ENCODE peak calls at places on chromosome 2, in six cellular contexts. V, B, G, I, R and A are unnamed samples. For H3K27me3 and H3K4me1, the result is how much of the 10 kb centered on the place peaks cover.

GRCh38 chr2:96656540-96656939 is 14.0 kb downstream of the FER1L5 start:
- DNase-seq in V (no peak), B (no peak), G (no peak), I (no peak), R (no peak), A (no peak)

GRCh38 chr2:182318466-182319309 is 108.1 kb downstream of the PDE1A start:
- DNase-seq in V (no peak), B (no peak), G (no peak), I (no peak), R (no peak), A (no peak)

GRCh38 chr2:70090706-70091334 is 3.5 kb downstream of the PCBP1 start:
- DNase-seq in V (no peak), B (no peak), G (no peak), I (no peak), R (no peak), A (no peak)

GRCh38 chr2:174025271-174026121 is 60.3 kb upstream of the SP3 start:
- DNase-seq in V (no peak), B (peak), G (no peak), I (peak), R (peak), A (peak)

GRCh38 chr2:53949457-53949856 is 21.3 kb downstream of the PSME4 start:
- DNase-seq in V (no peak), B (no peak), G (no peak), I (no peak), R (no peak), A (no peak)

GRCh38 chr2:130920417-130921030 is 83.8 kb downstream of the ARHGEF4 start:
- DNase-seq in V (peak), B (no peak), G (peak), I (peak), R (no peak), A (peak)

GRCh38 chr2:113175101-113175628 is 1.4 kb downstream of the PSD4 start:
- DNase-seq in V (peak), B (no peak), G (no peak), I (no peak), R (no peak), A (no peak)

GRCh38 chr2:163667064-163667887 is 68.5 kb downstream of the FIGN start:
- DNase-seq in V (no peak), B (no peak), G (peak), I (no peak), R (no peak), A (no peak)

GRCh38 chr2:115160523-115161521 is 718.4 kb downstream of the DPP10 start:
- DNase-seq in V (no peak), B (no peak), G (peak), I (no peak), R (peak), A (no peak)

GRCh38 chr2:71963295-71963694 is 184.4 kb downstream of the CYP26B1 start:
- DNase-seq in V (no peak), B (no peak), G (no peak), I (no peak), R (no peak), A (no peak)

GRCh38 chr2:238024986-238025385 is 35.8 kb upstream of the SCLY start:
- DNase-seq in V (no peak), B (no peak), G (no peak), I (no peak), R (no peak), A (no peak)

GRCh38 chr2:152405206-152406118 is 70.5 kb downstream of the FMNL2 start:
- DNase-seq in V (no peak), B (no peak), G (no peak), I (no peak), R (no peak), A (no peak)

DNA sequence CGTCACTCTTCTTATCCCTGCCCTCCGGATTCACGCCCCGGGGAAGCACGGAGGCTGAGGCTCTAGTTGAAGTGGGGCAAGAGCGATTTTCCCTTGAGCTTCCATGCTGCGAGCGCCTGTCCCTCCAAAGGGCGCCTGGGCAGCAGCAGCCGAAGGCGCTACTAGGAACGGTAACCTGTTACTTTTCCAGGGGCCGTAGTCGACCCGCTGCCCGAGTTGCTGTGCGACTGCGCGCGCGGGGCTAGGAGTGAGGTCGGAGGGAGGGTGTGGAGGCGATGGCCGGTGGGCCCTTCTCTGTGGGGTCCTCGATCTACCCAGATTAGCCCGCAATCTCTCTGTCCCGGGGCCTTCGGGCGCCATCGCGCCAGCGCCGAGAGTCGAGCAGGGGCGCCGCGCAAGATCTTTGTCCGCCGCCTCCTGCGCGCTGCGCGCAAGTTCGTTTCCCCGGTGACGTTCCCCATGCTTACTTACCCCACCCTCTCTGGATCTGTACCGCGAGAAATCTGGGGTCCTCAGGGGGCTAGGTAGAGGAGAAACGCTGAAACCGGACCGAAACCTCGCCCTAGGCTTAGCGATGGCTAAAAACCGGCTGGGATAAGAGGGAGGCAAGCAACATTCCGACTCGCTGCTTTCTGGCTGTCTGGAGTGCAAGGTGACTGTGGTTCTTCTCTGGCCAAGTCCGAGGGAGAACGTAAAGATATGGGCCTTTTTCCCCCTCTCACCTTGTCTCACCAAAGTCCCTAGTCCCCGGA is 736 bp downstream of the GAD1 start:
- DNase-seq in V (no peak), B (no peak), G (peak), I (no peak), R (no peak), A (no peak)
- H3K27me3 ChIP-seq in V (half or more), B (under half), G (half or more), I (under half), R (half or more), A (half or more)

GRCh38 chr2:120729410-120730052 is 6.1 kb upstream of the GLI2 start:
- DNase-seq in V (no peak), B (no peak), G (peak), I (no peak), R (no peak), A (no peak)
- TF ChIP-seq CTCF in V (no peak), B (no peak), G (no peak), I (no peak), R (no peak), A (no peak)

DNA sequence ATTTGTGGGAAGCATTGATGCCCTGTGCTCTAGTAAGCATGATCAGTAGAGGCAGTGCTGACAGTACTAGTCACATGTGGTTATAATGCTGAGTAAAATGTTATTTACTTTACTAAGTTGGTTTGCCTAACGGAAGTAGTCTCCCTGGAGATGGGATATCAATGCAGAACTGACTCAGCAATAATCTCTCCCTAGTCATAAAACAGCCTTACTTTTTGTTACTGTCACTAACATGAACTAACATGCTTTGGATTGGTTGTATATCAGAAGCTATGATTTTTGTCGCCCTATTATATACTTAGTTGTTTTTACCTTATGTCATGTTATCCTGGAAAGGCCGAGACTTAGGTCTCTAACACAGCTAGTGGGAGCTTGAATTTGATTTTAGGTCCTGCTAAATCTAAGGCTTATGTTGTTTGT is 166.6 kb downstream of the MCFD2 start:
- DNase-seq in V (no peak), B (no peak), G (no peak), I (no peak), R (no peak), A (no peak)
- H3K4me1 ChIP-seq in V (under half), B (under half), G (under half), I (half or more), R (under half), A (half or more)

GRCh38 chr2:205665791-205666190 is 16.5 kb upstream of the NRP2 start:
- DNase-seq in V (no peak), B (no peak), G (no peak), I (no peak), R (no peak), A (no peak)
- H3K27me3 ChIP-seq in V (under half), B (under half), G (under half), I (under half), R (under half), A (under half)

DNA sequence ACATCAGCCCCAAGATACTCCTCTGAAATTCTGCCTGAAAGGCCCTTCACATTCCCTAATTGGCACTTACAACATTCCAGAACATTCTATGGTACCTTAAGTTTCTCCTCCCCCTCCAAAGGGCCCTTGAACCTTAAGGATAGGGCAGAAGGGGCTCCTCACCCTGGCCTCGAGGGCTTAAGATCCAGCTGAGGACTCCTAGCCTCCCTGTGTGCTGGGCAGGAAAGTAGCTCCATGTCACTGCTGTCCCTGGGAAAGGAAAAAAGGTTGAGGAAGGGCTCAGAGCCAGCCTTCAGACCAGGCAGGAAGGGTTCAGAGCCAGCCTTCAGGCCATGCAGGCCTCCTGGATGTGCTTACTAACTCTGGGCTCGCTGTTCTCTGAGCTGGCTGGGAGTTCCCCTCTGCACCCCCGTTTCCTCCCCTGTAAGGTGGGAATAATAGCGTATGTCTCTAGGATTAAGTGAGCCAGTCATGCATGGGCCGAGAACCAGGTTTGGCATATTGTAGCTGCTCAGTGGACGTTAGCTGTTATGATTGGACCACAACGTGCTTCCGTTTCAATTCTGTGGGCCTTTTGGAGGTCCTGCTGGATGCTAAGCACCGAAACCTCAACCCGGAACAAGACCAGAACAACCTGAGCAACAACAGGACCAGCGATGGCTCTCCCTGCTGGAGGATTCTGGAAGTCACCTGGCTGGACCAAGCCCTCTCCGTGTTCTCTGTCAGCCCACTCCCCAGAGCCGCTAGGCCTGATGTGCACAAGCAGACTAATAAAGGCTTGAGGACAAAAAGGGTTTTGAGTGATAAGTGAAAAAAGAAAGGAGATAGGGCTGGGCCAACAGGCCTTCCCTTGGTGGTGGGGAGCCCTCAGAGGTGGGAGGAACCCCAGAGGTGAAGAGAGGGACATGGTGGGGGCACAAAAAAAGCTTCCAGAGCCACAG is 1.0 kb upstream of the B3GNT7 start:
- DNase-seq in V (no peak), B (peak), G (no peak), I (no peak), R (no peak), A (no peak)
- TF ChIP-seq CTCF in V (no peak), B (no peak), G (peak), I (no peak), R (no peak), A (peak)